ENCODE peak calls at places on chromosomes 7 and 10, in four cellular contexts. One of them, this sample, is unnamed.

GRCh38 chr7:13998866-13999265 is 9.4 kb upstream of the ETV1 start:
- DNase-seq in HepG2: no peak
- DNase-seq in K562: no peak
- DNase-seq in GM12878: no peak
- DNase-seq in this sample: no peak

GRCh38 chr10:130333185-130333584 is 197.0 kb downstream of the GLRX3 start:
- DNase-seq in HepG2: no peak
- DNase-seq in K562: no peak
- DNase-seq in GM12878: no peak
- DNase-seq in this sample: no peak

GRCh38 chr7:2930310-2931033 is 86.4 kb upstream of the GNA12 start:
- DNase-seq in HepG2: no peak
- DNase-seq in K562: no peak
- DNase-seq in GM12878: no peak
- DNase-seq in this sample: no peak

GRCh38 chr7:47631711-47632110 is 49.8 kb upstream of the TNS3 start:
- DNase-seq in HepG2: no peak
- DNase-seq in K562: no peak
- DNase-seq in GM12878: no peak
- DNase-seq in this sample: no peak

GRCh38 chr7:137591444-137591843 is 247.9 kb upstream of the PTN start:
- DNase-seq in HepG2: no peak
- DNase-seq in K562: no peak
- DNase-seq in GM12878: no peak
- DNase-seq in this sample: peak

GRCh38 chr7:70459546-70459945 is 672.4 kb upstream of the GALNT17 start:
- DNase-seq in HepG2: no peak
- DNase-seq in K562: no peak
- DNase-seq in GM12878: no peak
- DNase-seq in this sample: no peak

GRCh38 chr7:114989531-114989930 is 67.6 kb downstream of the MDFIC start:
- DNase-seq in HepG2: no peak
- DNase-seq in K562: no peak
- DNase-seq in GM12878: no peak
- DNase-seq in this sample: no peak

GRCh38 chr10:17836917-17837316 is 27.8 kb downstream of the MRC1 start:
- DNase-seq in HepG2: peak
- DNase-seq in K562: no peak
- DNase-seq in GM12878: no peak
- DNase-seq in this sample: peak

GRCh38 chr10:131792011-131792651 is 108.7 kb upstream of the PPP2R2D start:
- DNase-seq in HepG2: no peak
- DNase-seq in K562: no peak
- DNase-seq in GM12878: no peak
- DNase-seq in this sample: no peak

GRCh38 chr10:80453392-80453714 is 757 bp upstream of the TSPAN14 start:
- DNase-seq in HepG2: no peak
- DNase-seq in K562: no peak
- DNase-seq in GM12878: no peak
- DNase-seq in this sample: no peak

GRCh38 chr10:80454526-80455460 is 683 bp downstream of the TSPAN14 start:
- DNase-seq in HepG2: no peak
- DNase-seq in K562: peak
- DNase-seq in GM12878: no peak
- DNase-seq in this sample: no peak

GRCh38 chr10:80452688-80453391 is 1.3 kb upstream of the TSPAN14 start:
- DNase-seq in HepG2: no peak
- DNase-seq in K562: no peak
- DNase-seq in GM12878: no peak
- DNase-seq in this sample: no peak

GRCh38 chr10:80455461-80456345 is 1.6 kb downstream of the TSPAN14 start:
- DNase-seq in HepG2: no peak
- DNase-seq in K562: no peak
- DNase-seq in GM12878: no peak
- DNase-seq in this sample: no peak

DNA sequence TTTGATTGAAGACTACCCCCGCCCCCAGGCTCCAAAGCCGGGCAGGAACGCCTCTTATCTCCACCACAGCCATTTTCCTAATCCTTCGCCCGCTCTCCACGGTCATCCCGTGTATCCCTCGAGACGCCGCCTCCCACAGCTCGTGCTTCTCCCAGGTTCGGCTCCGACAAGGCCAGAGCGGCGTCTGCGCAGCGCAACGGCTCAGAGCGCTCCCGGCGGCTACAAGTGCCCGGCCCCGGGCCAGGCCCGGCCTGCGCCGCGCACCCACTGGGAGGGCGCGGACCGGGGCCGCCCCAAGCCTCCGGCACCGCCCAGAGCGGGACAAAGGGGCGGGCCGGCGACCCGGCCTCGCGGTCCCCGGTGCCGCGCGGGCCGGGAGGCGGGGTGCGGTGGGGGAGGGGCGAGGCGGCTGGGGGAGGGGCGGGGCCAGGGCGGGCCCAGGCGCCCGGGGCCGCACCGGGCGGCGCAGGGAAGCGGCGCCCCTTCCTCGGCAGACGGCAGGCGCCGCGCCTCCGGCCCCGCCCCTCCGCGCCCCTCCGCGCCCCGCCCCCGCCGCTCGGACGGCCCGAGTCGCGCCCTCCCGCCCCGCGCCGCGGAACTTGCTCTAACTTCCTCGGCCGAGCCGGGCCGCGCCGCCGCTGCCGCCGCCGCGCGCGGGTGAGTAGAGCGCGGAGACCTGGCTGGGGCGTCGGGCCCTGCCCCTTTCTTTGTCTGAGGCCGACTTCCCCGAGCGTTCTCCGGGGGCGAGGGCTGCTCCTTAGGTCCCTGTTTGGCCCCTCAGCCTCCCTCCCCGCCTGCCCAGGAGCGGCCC is at the start of gene TSPAN14:
- DNase-seq in HepG2: peak
- DNase-seq in K562: peak
- DNase-seq in GM12878: no peak
- DNase-seq in this sample: peak
- TF ChIP-seq POLR2A in HepG2: peak
- TF ChIP-seq POLR2A in K562: peak
- TF ChIP-seq POLR2A in GM12878: peak
- TF ChIP-seq POLR2A in this sample: peak

DNA sequence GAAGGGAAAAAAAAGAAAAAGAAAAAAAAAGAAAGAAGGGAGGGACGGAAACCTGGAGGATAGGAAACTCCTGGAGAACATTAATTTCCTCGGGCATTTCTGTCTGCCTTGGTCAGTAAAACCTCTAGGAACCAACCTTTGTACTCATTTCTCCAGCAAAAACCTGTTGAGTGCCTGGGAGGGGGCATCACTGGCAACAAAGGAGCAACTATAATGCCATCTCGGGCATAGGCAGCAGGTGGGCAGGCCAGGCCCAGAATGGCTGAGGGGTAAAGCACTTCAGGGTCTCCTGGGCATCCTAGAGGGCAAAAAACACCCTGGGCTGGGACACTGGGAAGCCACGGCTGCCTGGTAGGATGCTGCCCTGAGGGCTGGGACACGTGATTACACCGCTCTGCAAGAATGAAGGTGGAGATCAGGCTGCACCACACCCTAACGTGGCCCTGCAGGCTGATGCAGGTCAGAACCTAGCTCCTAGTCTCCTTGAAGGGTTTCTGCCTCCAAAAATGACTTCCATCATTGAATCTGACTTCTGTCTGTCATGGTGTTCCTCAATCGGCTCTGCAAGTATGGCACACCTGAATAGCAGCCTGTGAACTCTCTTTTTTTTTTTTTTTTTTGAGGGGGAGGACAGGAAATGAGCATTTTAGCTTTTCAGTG is 4.5 kb upstream of the TRAPPC14 start:
- DNase-seq in HepG2: no peak
- DNase-seq in K562: no peak
- DNase-seq in GM12878: no peak
- DNase-seq in this sample: peak
- TF ChIP-seq KDM1A in HepG2: no peak
- TF ChIP-seq KDM1A in K562: no peak
- TF ChIP-seq KDM1A in GM12878: no peak
- TF ChIP-seq KDM1A in this sample: no peak

GRCh38 chr10:33484787-33485186 is 150.3 kb upstream of the NRP1 start:
- DNase-seq in HepG2: no peak
- DNase-seq in K562: no peak
- DNase-seq in GM12878: no peak
- DNase-seq in this sample: peak

GRCh38 chr10:33485276-33485675 is 150.8 kb upstream of the NRP1 start:
- DNase-seq in HepG2: no peak
- DNase-seq in K562: no peak
- DNase-seq in GM12878: no peak
- DNase-seq in this sample: no peak

GRCh38 chr10:33487014-33487776 is 152.7 kb upstream of the NRP1 start:
- DNase-seq in HepG2: no peak
- DNase-seq in K562: no peak
- DNase-seq in GM12878: no peak
- DNase-seq in this sample: no peak

GRCh38 chr10:33481184-33481583 is 146.7 kb upstream of the NRP1 start:
- DNase-seq in HepG2: no peak
- DNase-seq in K562: no peak
- DNase-seq in GM12878: no peak
- DNase-seq in this sample: no peak

DNA sequence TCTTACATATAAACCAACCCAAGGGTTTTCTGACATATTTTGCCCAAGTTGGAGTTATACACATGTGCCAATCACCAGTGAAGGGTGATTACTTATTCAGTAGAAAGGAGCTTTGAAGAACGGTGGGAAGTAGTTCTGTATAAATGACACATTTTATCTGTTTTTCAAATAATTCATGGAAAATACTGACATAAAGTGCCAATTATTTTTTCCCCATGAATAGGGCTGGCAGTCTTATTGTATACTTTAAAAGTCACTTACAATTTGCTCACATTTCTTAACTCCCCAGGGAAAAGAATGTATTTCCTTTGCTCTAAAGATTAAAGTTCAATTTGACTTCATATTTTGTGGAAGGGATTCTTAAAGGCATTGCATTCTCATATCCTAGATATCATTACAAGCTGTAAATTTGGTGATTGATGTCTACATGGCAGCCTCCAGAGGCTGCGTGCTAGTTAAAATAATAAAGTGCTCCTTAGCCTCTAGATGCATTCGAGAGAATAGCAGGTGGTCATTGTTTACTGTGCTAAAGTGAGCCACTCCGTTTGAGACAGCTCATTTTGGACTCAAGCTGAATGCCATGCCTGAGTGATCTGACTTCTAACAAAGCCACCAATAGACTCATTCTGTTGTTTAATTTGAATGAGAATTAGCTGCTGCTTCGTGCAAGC is 148.8 kb upstream of the NRP1 start:
- DNase-seq in HepG2: no peak
- DNase-seq in K562: no peak
- DNase-seq in GM12878: no peak
- DNase-seq in this sample: no peak
- TF ChIP-seq MYC in HepG2: no peak
- TF ChIP-seq MYC in K562: no peak
- TF ChIP-seq MYC in GM12878: no peak
- TF ChIP-seq MYC in this sample: no peak

GRCh38 chr7:99618726-99619125 is 2.0 kb downstream of the ZSCAN25 start:
- DNase-seq in HepG2: no peak
- DNase-seq in K562: no peak
- DNase-seq in GM12878: no peak
- DNase-seq in this sample: peak

GRCh38 chr7:99615989-99616358 is 772 bp upstream of the ZSCAN25 start:
- DNase-seq in HepG2: no peak
- DNase-seq in K562: no peak
- DNase-seq in GM12878: no peak
- DNase-seq in this sample: no peak

GRCh38 chr7:99614495-99614894 is 2.3 kb upstream of the ZSCAN25 start:
- DNase-seq in HepG2: no peak
- DNase-seq in K562: no peak
- DNase-seq in GM12878: no peak
- DNase-seq in this sample: no peak

GRCh38 chr7:99617187-99617781 is 538 bp downstream of the ZSCAN25 start:
- DNase-seq in HepG2: no peak
- DNase-seq in K562: no peak
- DNase-seq in GM12878: no peak
- DNase-seq in this sample: peak

GRCh38 chr7:99616359-99617186 is at the start of gene ZSCAN25:
- DNase-seq in HepG2: peak
- DNase-seq in K562: peak
- DNase-seq in GM12878: peak
- DNase-seq in this sample: peak
- TF ChIP-seq POLR2A in HepG2: peak
- TF ChIP-seq POLR2A in K562: peak
- TF ChIP-seq POLR2A in GM12878: peak
- TF ChIP-seq POLR2A in this sample: peak

GRCh38 chr10:78150756-78151155 is 117.1 kb downstream of the RPS24 start:
- DNase-seq in HepG2: no peak
- DNase-seq in K562: no peak
- DNase-seq in GM12878: no peak
- DNase-seq in this sample: no peak

DNA sequence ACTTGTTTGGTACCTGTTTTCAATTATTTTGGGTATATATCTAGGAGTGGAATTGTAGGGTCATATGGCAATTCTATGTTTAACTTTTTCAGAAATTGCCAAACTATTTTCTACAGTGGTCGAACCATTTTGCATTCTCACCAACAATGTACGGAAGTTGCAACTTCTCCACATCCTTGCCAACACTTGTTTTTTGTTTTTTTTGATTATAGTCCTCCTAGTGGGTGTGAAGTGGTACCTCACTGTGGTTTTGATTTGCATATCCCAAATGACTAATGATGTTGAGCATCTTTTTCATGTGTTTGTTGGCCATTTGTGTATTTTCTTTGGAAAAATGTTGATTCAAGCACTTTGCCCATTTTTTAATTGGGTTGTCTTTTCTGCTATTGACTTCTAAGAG is 122.1 kb downstream of the RPS24 start:
- DNase-seq in HepG2: no peak
- DNase-seq in K562: no peak
- DNase-seq in GM12878: no peak
- DNase-seq in this sample: no peak
- TF ChIP-seq KDM1A in HepG2: no peak
- TF ChIP-seq KDM1A in K562: no peak
- TF ChIP-seq KDM1A in GM12878: no peak
- TF ChIP-seq KDM1A in this sample: no peak

This sample was measured in A549.